ENCODE peak calls at places on chromosomes 2 and 18, in six cellular contexts. One of them, this sample, is unnamed.
A peak's percentile ranks its signal among the peaks of the same experiment; 100 is the strongest.

GRCh38 chr2:137659616-137660015 is 304.7 kb upstream of the HNMT start:
- DNase-seq in breast epithelium: no peak
- DNase-seq in endodermal cell: no peak
- DNase-seq in upper lobe of right lung: no peak
- DNase-seq in CD8-positive, alpha-beta T cell: no peak
- DNase-seq in neural progenitor cell: no peak
- DNase-seq in this sample: no peak

GRCh38 chr2:188181439-188181838 is 110.2 kb upstream of the GULP1 start:
- DNase-seq in endodermal cell: peak; percentile 62
- DNase-seq in neural progenitor cell: peak; percentile 61
- DNase-seq in upper lobe of right lung: no peak
- DNase-seq in CD8-positive, alpha-beta T cell: no peak
- DNase-seq in breast epithelium: no peak
- DNase-seq in this sample: no peak

GRCh38 chr2:187302146-187302545 is 145.9 kb downstream of the CALCRL start:
- DNase-seq in neural progenitor cell: no peak
- DNase-seq in breast epithelium: no peak
- DNase-seq in upper lobe of right lung: no peak
- DNase-seq in CD8-positive, alpha-beta T cell: no peak
- DNase-seq in endodermal cell: no peak
- DNase-seq in this sample: no peak

GRCh38 chr2:46651363-46652099 is 172.2 kb downstream of the TMEM247 start:
- DNase-seq in upper lobe of right lung: no peak
- DNase-seq in CD8-positive, alpha-beta T cell: no peak
- DNase-seq in breast epithelium: no peak
- DNase-seq in neural progenitor cell: no peak
- DNase-seq in endodermal cell: no peak
- DNase-seq in this sample: no peak

GRCh38 chr18:42338683-42339082 is 383.6 kb downstream of the PIK3C3 start:
- DNase-seq in CD8-positive, alpha-beta T cell: no peak
- DNase-seq in upper lobe of right lung: no peak
- DNase-seq in neural progenitor cell: no peak
- DNase-seq in breast epithelium: no peak
- DNase-seq in endodermal cell: no peak
- DNase-seq in this sample: no peak

GRCh38 chr2:119734051-119734450 is 25.7 kb upstream of the PTPN4 start:
- DNase-seq in CD8-positive, alpha-beta T cell: peak; percentile 9
- DNase-seq in neural progenitor cell: no peak
- DNase-seq in breast epithelium: no peak
- DNase-seq in upper lobe of right lung: no peak
- DNase-seq in endodermal cell: no peak
- DNase-seq in this sample: no peak

GRCh38 chr18:31876707-31877106 is 66.2 kb downstream of the TRAPPC8 start:
- DNase-seq in CD8-positive, alpha-beta T cell: no peak
- DNase-seq in breast epithelium: no peak
- DNase-seq in upper lobe of right lung: no peak
- DNase-seq in endodermal cell: no peak
- DNase-seq in neural progenitor cell: no peak
- DNase-seq in this sample: no peak

GRCh38 chr2:19504400-19505198 is 146.2 kb upstream of the OSR1 start:
- DNase-seq in upper lobe of right lung: no peak
- DNase-seq in endodermal cell: no peak
- DNase-seq in CD8-positive, alpha-beta T cell: no peak
- DNase-seq in neural progenitor cell: no peak
- DNase-seq in breast epithelium: no peak
- DNase-seq in this sample: peak; percentile 38

GRCh38 chr2:30942430-30942829 is 135.2 kb upstream of the CAPN13 start:
- DNase-seq in breast epithelium: no peak
- DNase-seq in neural progenitor cell: no peak
- DNase-seq in upper lobe of right lung: no peak
- DNase-seq in endodermal cell: no peak
- DNase-seq in CD8-positive, alpha-beta T cell: no peak
- DNase-seq in this sample: no peak

GRCh38 chr18:24396082-24396623 is 1.5 kb downstream of the OSBPL1A start:
- DNase-seq in upper lobe of right lung: no peak
- DNase-seq in CD8-positive, alpha-beta T cell: no peak
- DNase-seq in breast epithelium: no peak
- DNase-seq in neural progenitor cell: no peak
- DNase-seq in endodermal cell: no peak
- DNase-seq in this sample: no peak

GRCh38 chr2:102117488-102117887 is 25.1 kb upstream of the IL1R1 start:
- DNase-seq in CD8-positive, alpha-beta T cell: no peak
- DNase-seq in endodermal cell: no peak
- DNase-seq in neural progenitor cell: no peak
- DNase-seq in breast epithelium: no peak
- DNase-seq in upper lobe of right lung: no peak
- DNase-seq in this sample: peak; percentile 65

GRCh38 chr2:46749042-46749461 is 166.6 kb downstream of the MCFD2 start:
- DNase-seq in endodermal cell: no peak
- DNase-seq in upper lobe of right lung: no peak
- DNase-seq in CD8-positive, alpha-beta T cell: no peak
- DNase-seq in neural progenitor cell: no peak
- DNase-seq in breast epithelium: no peak
- DNase-seq in this sample: peak; percentile 8

GRCh38 chr2:69693472-69694450 is 48.2 kb upstream of the ANXA4 start:
- DNase-seq in breast epithelium: no peak
- DNase-seq in upper lobe of right lung: no peak
- DNase-seq in CD8-positive, alpha-beta T cell: peak; percentile 66
- DNase-seq in endodermal cell: no peak
- DNase-seq in neural progenitor cell: no peak
- DNase-seq in this sample: no peak

GRCh38 chr18:47983946-47984345 is 53.5 kb upstream of the SMAD2 start:
- DNase-seq in upper lobe of right lung: no peak
- DNase-seq in breast epithelium: no peak
- DNase-seq in endodermal cell: no peak
- DNase-seq in CD8-positive, alpha-beta T cell: no peak
- DNase-seq in neural progenitor cell: no peak
- DNase-seq in this sample: no peak

GRCh38 chr2:75344146-75344545 is 144.8 kb upstream of the TACR1 start:
- DNase-seq in endodermal cell: no peak
- DNase-seq in neural progenitor cell: no peak
- DNase-seq in upper lobe of right lung: no peak
- DNase-seq in breast epithelium: no peak
- DNase-seq in CD8-positive, alpha-beta T cell: no peak
- DNase-seq in this sample: no peak

GRCh38 chr2:186486651-186487647 is 889 bp downstream of the ZC3H15 start:
- DNase-seq in neural progenitor cell: peak; percentile 36
- DNase-seq in CD8-positive, alpha-beta T cell: no peak
- DNase-seq in upper lobe of right lung: no peak
- DNase-seq in breast epithelium: no peak
- DNase-seq in endodermal cell: no peak
- DNase-seq in this sample: no peak

GRCh38 chr18:50312296-50313030 is 25.0 kb upstream of the CXXC1 start:
- DNase-seq in CD8-positive, alpha-beta T cell: no peak
- DNase-seq in upper lobe of right lung: no peak
- DNase-seq in breast epithelium: no peak
- DNase-seq in endodermal cell: no peak
- DNase-seq in neural progenitor cell: no peak
- DNase-seq in this sample: no peak

GRCh38 chr2:143161982-143162837 is 33.0 kb downstream of the ARHGAP15 start:
- DNase-seq in endodermal cell: peak; percentile 75
- DNase-seq in upper lobe of right lung: no peak
- DNase-seq in neural progenitor cell: peak; percentile 64
- DNase-seq in CD8-positive, alpha-beta T cell: peak; percentile 67
- DNase-seq in breast epithelium: no peak
- DNase-seq in this sample: peak; percentile 13

GRCh38 chr2:2755990-2756389 is 424.9 kb upstream of the MYT1L start:
- DNase-seq in endodermal cell: no peak
- DNase-seq in breast epithelium: no peak
- DNase-seq in upper lobe of right lung: no peak
- DNase-seq in neural progenitor cell: no peak
- DNase-seq in CD8-positive, alpha-beta T cell: no peak
- DNase-seq in this sample: no peak

GRCh38 chr2:59083075-59083792 is 842.1 kb upstream of the FANCL start:
- DNase-seq in upper lobe of right lung: no peak
- DNase-seq in CD8-positive, alpha-beta T cell: no peak
- DNase-seq in endodermal cell: no peak
- DNase-seq in neural progenitor cell: no peak
- DNase-seq in breast epithelium: no peak
- DNase-seq in this sample: no peak

GRCh38 chr2:20186078-20186854 is 38.7 kb downstream of the SDC1 start:
- DNase-seq in upper lobe of right lung: no peak
- DNase-seq in neural progenitor cell: no peak
- DNase-seq in breast epithelium: no peak
- DNase-seq in endodermal cell: peak; percentile 86
- DNase-seq in CD8-positive, alpha-beta T cell: no peak
- DNase-seq in this sample: no peak

GRCh38 chr2:163551974-163552373 is 183.8 kb downstream of the FIGN start:
- DNase-seq in endodermal cell: no peak
- DNase-seq in upper lobe of right lung: no peak
- DNase-seq in neural progenitor cell: no peak
- DNase-seq in breast epithelium: no peak
- DNase-seq in CD8-positive, alpha-beta T cell: no peak
- DNase-seq in this sample: no peak

GRCh38 chr2:127051780-127052067 is 55.2 kb downstream of the BIN1 start:
- DNase-seq in CD8-positive, alpha-beta T cell: no peak
- DNase-seq in endodermal cell: no peak
- DNase-seq in breast epithelium: no peak
- DNase-seq in upper lobe of right lung: no peak
- DNase-seq in neural progenitor cell: no peak
- DNase-seq in this sample: no peak

GRCh38 chr2:17441790-17442189 is 76.5 kb downstream of the RAD51AP2 start:
- DNase-seq in upper lobe of right lung: no peak
- DNase-seq in endodermal cell: no peak
- DNase-seq in CD8-positive, alpha-beta T cell: no peak
- DNase-seq in neural progenitor cell: no peak
- DNase-seq in breast epithelium: no peak
- DNase-seq in this sample: no peak
- H3K4me3 ChIP-seq in upper lobe of right lung: no peak overlapping the region
- H3K4me3 ChIP-seq in endodermal cell: peak overlapping the region; percentile 74
- H3K4me3 ChIP-seq in CD8-positive, alpha-beta T cell: no peak overlapping the region
- H3K4me3 ChIP-seq in neural progenitor cell: no peak overlapping the region
- H3K4me3 ChIP-seq in breast epithelium: no peak overlapping the region
- H3K4me3 ChIP-seq in this sample: no peak overlapping the region

DNA sequence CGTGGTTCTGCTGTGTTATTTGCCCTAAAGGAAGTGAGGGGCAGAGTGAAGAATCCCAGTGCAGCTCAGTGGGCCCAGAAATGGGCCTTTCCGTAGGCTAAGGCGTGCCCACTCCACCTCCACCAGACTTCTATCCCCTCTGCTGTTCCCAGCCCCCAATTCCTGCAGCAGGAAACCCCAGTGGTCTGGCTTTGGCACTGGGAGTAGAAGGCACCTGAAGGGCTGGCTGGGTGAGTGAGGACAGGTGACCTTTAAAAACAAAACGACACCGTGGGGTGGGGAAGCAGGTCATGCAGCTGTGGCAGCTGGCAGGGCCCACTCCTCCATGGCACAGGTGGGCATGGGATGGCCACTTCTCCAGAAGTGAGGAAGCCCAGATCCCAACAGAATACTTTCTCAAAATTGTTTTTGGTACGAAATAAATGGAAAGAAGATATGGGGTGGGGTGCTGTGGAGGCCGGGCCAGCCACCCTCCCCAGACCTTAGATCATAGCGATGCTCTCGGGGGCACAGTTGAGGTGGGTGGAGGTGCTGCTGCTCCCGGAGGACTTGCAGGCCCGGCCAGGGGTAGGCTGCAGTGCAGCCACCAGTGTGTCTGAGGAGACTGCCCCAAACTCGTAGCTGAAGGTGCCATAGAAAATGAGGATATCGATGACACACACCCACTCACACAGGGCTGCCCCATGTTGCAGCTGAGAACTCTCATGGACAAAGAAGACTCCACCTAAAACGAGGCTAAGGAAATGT is 3.2 kb downstream of the RNF181 start:
- DNase-seq in endodermal cell: peak; percentile 36
- DNase-seq in upper lobe of right lung: no peak
- DNase-seq in breast epithelium: no peak
- DNase-seq in neural progenitor cell: no peak
- DNase-seq in CD8-positive, alpha-beta T cell: no peak
- DNase-seq in this sample: no peak
- TF ChIP-seq CTCF in endodermal cell: no peak
- TF ChIP-seq CTCF in upper lobe of right lung: no peak
- TF ChIP-seq CTCF in breast epithelium: no peak
- TF ChIP-seq CTCF in neural progenitor cell: no peak
- TF ChIP-seq CTCF in CD8-positive, alpha-beta T cell: no peak
- TF ChIP-seq CTCF in this sample: no peak

DNA sequence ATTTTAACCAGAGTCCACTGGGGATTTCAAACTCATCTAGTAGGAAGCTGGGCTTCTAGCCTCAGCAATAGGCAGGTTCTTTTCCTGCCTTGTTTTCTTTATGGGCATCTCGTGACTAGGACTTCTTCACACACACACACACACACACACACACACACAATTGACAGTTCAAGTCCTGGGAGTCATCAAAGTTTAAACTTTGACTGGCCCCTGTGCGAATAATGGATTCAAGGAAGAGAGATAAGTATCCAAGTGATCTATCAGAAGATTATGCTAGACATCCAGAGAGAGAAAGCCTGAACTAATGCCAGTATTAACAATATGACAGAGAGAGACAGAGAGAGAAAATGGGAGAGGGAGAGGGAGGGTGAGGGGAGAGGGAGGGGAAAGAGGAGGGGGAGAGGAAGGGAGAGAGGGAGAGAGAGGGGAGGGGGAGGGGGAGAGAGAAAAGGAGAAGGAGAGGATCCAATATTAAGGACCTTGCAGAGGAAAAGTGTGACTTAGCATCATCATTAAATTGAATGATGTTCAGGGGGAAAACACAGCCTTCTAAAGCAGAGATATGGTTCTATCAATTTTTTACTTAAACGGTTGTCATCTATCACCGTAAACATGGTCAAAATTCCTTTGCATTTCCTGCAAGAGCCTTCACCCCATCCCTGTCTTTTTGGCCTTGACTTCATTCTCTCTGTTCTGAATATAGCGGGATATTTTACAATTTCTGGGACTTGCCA is 327.6 kb upstream of the ZEB2 start:
- DNase-seq in endodermal cell: no peak
- DNase-seq in breast epithelium: no peak
- DNase-seq in upper lobe of right lung: no peak
- DNase-seq in neural progenitor cell: no peak
- DNase-seq in CD8-positive, alpha-beta T cell: no peak
- DNase-seq in this sample: no peak
- H3K4me3 ChIP-seq in endodermal cell: no peak overlapping the region
- H3K4me3 ChIP-seq in breast epithelium: no peak overlapping the region
- H3K4me3 ChIP-seq in upper lobe of right lung: no peak overlapping the region
- H3K4me3 ChIP-seq in neural progenitor cell: no peak overlapping the region
- H3K4me3 ChIP-seq in CD8-positive, alpha-beta T cell: no peak overlapping the region
- H3K4me3 ChIP-seq in this sample: no peak overlapping the region

GRCh38 chr18:36410346-36410745 is 112.8 kb downstream of the FHOD3 start:
- DNase-seq in endodermal cell: no peak
- DNase-seq in breast epithelium: no peak
- DNase-seq in CD8-positive, alpha-beta T cell: no peak
- DNase-seq in upper lobe of right lung: no peak
- DNase-seq in neural progenitor cell: no peak
- DNase-seq in this sample: no peak

GRCh38 chr18:36408606-36409005 is 111.1 kb downstream of the FHOD3 start:
- DNase-seq in breast epithelium: no peak
- DNase-seq in upper lobe of right lung: no peak
- DNase-seq in CD8-positive, alpha-beta T cell: no peak
- DNase-seq in neural progenitor cell: no peak
- DNase-seq in endodermal cell: no peak
- DNase-seq in this sample: no peak

GRCh38 chr18:36409779-36410178 is 112.3 kb downstream of the FHOD3 start:
- DNase-seq in endodermal cell: no peak
- DNase-seq in CD8-positive, alpha-beta T cell: no peak
- DNase-seq in neural progenitor cell: no peak
- DNase-seq in upper lobe of right lung: no peak
- DNase-seq in breast epithelium: no peak
- DNase-seq in this sample: no peak

GRCh38 chr18:36412778-36413177 is 115.3 kb downstream of the FHOD3 start:
- DNase-seq in upper lobe of right lung: no peak
- DNase-seq in breast epithelium: no peak
- DNase-seq in neural progenitor cell: peak; percentile 36
- DNase-seq in endodermal cell: peak; percentile 77
- DNase-seq in CD8-positive, alpha-beta T cell: no peak
- DNase-seq in this sample: no peak

GRCh38 chr18:36411745-36412168 is 114.2 kb downstream of the FHOD3 start:
- DNase-seq in CD8-positive, alpha-beta T cell: no peak
- DNase-seq in breast epithelium: no peak
- DNase-seq in neural progenitor cell: peak; percentile 66
- DNase-seq in endodermal cell: peak; percentile 90
- DNase-seq in upper lobe of right lung: no peak
- DNase-seq in this sample: no peak
- TF ChIP-seq CTCF in CD8-positive, alpha-beta T cell: no peak
- TF ChIP-seq CTCF in breast epithelium: no peak
- TF ChIP-seq CTCF in neural progenitor cell: peak; percentile 57
- TF ChIP-seq CTCF in endodermal cell: peak; percentile 89
- TF ChIP-seq CTCF in upper lobe of right lung: no peak
- TF ChIP-seq CTCF in this sample: peak; percentile 37

This sample was measured in LNCaP clone FGC.